ENCODE peak calls at places on chromosomes 13 and 19, in eight cellular contexts. One of them, this sample, is unnamed.

GRCh38 chr19:51124729-51125128 is at the start of gene SIGLEC9:
- DNase-seq in heart left ventricle: peak
- DNase-seq in B cell: no peak
- DNase-seq in AG10803: no peak
- DNase-seq in HFFc6: no peak
- DNase-seq in lower lobe of right lung: peak
- DNase-seq in nephron progenitor cell: no peak
- DNase-seq in PC-3: no peak
- DNase-seq in this sample: no peak

GRCh38 chr13:23579072-23579885 is 9.1 kb downstream of the TNFRSF19 start:
- DNase-seq in heart left ventricle: peak
- DNase-seq in B cell: peak
- DNase-seq in AG10803: peak
- DNase-seq in HFFc6: peak
- DNase-seq in lower lobe of right lung: peak
- DNase-seq in nephron progenitor cell: peak
- DNase-seq in PC-3: peak
- DNase-seq in this sample: peak

GRCh38 chr13:45206340-45206739 is 5.5 kb upstream of the KCTD4 start:
- DNase-seq in heart left ventricle: no peak
- DNase-seq in B cell: no peak
- DNase-seq in AG10803: peak
- DNase-seq in HFFc6: peak
- DNase-seq in lower lobe of right lung: no peak
- DNase-seq in nephron progenitor cell: no peak
- DNase-seq in PC-3: peak
- DNase-seq in this sample: peak

GRCh38 chr13:66565261-66565660 is 664.9 kb downstream of the PCDH9 start:
- DNase-seq in heart left ventricle: no peak
- DNase-seq in B cell: no peak
- DNase-seq in AG10803: no peak
- DNase-seq in HFFc6: no peak
- DNase-seq in lower lobe of right lung: no peak
- DNase-seq in nephron progenitor cell: no peak
- DNase-seq in PC-3: no peak
- DNase-seq in this sample: no peak

GRCh38 chr13:108214511-108215383 is 589 bp downstream of the LIG4 start:
- DNase-seq in heart left ventricle: peak
- DNase-seq in B cell: peak
- DNase-seq in AG10803: no peak
- DNase-seq in HFFc6: no peak
- DNase-seq in lower lobe of right lung: peak
- DNase-seq in nephron progenitor cell: peak
- DNase-seq in PC-3: peak
- DNase-seq in this sample: peak

GRCh38 chr13:97327071-97327470 is 104.9 kb downstream of the MBNL2 start:
- DNase-seq in heart left ventricle: no peak
- DNase-seq in B cell: no peak
- DNase-seq in AG10803: no peak
- DNase-seq in HFFc6: no peak
- DNase-seq in lower lobe of right lung: no peak
- DNase-seq in nephron progenitor cell: no peak
- DNase-seq in PC-3: no peak
- DNase-seq in this sample: no peak

GRCh38 chr19:16324064-16324383 is 602 bp upstream of the KLF2 start:
- DNase-seq in heart left ventricle: no peak
- DNase-seq in B cell: no peak
- DNase-seq in AG10803: no peak
- DNase-seq in HFFc6: no peak
- DNase-seq in lower lobe of right lung: no peak
- DNase-seq in nephron progenitor cell: no peak
- DNase-seq in PC-3: no peak
- DNase-seq in this sample: no peak

GRCh38 chr19:55654833-55655647 is at the start of gene U2AF2:
- DNase-seq in heart left ventricle: peak
- DNase-seq in B cell: peak
- DNase-seq in AG10803: peak
- DNase-seq in HFFc6: peak
- DNase-seq in lower lobe of right lung: peak
- DNase-seq in nephron progenitor cell: peak
- DNase-seq in PC-3: peak
- DNase-seq in this sample: peak

GRCh38 chr13:75803175-75803611 is 167.1 kb downstream of the LMO7 start:
- DNase-seq in heart left ventricle: no peak
- DNase-seq in B cell: no peak
- DNase-seq in AG10803: no peak
- DNase-seq in HFFc6: no peak
- DNase-seq in lower lobe of right lung: no peak
- DNase-seq in nephron progenitor cell: no peak
- DNase-seq in PC-3: no peak
- DNase-seq in this sample: peak

GRCh38 chr13:41017153-41017552 is 2.0 kb downstream of the ELF1 start:
- DNase-seq in heart left ventricle: no peak
- DNase-seq in B cell: peak
- DNase-seq in AG10803: no peak
- DNase-seq in HFFc6: no peak
- DNase-seq in lower lobe of right lung: no peak
- DNase-seq in nephron progenitor cell: no peak
- DNase-seq in PC-3: no peak
- DNase-seq in this sample: peak

GRCh38 chr13:23790591-23791170 is 98.5 kb downstream of the MIPEP start:
- DNase-seq in heart left ventricle: no peak
- DNase-seq in B cell: no peak
- DNase-seq in AG10803: peak
- DNase-seq in HFFc6: peak
- DNase-seq in lower lobe of right lung: no peak
- DNase-seq in nephron progenitor cell: no peak
- DNase-seq in PC-3: no peak
- DNase-seq in this sample: no peak

GRCh38 chr13:113876341-113877148 is 12.7 kb upstream of the GAS6 start:
- DNase-seq in heart left ventricle: no peak
- DNase-seq in B cell: no peak
- DNase-seq in AG10803: no peak
- DNase-seq in HFFc6: no peak
- DNase-seq in lower lobe of right lung: no peak
- DNase-seq in nephron progenitor cell: no peak
- DNase-seq in PC-3: no peak
- DNase-seq in this sample: no peak

GRCh38 chr13:33322474-33322827 is 36.9 kb upstream of the STARD13 start:
- DNase-seq in heart left ventricle: peak
- DNase-seq in B cell: no peak
- DNase-seq in AG10803: peak
- DNase-seq in HFFc6: peak
- DNase-seq in lower lobe of right lung: no peak
- DNase-seq in nephron progenitor cell: no peak
- DNase-seq in PC-3: no peak
- DNase-seq in this sample: no peak

GRCh38 chr19:16571689-16572331 is 405 bp downstream of the SLC35E1 start:
- DNase-seq in heart left ventricle: no peak
- DNase-seq in B cell: peak
- DNase-seq in AG10803: peak
- DNase-seq in HFFc6: no peak
- DNase-seq in lower lobe of right lung: peak
- DNase-seq in nephron progenitor cell: no peak
- DNase-seq in PC-3: peak
- DNase-seq in this sample: peak

GRCh38 chr13:110351636-110352420 is 44.7 kb downstream of the COL4A2 start:
- DNase-seq in heart left ventricle: no peak
- DNase-seq in B cell: no peak
- DNase-seq in AG10803: no peak
- DNase-seq in HFFc6: no peak
- DNase-seq in lower lobe of right lung: no peak
- DNase-seq in nephron progenitor cell: no peak
- DNase-seq in PC-3: peak
- DNase-seq in this sample: no peak

GRCh38 chr13:102136735-102137296 is 265.0 kb downstream of the FGF14 start:
- DNase-seq in heart left ventricle: no peak
- DNase-seq in B cell: no peak
- DNase-seq in AG10803: no peak
- DNase-seq in HFFc6: no peak
- DNase-seq in lower lobe of right lung: no peak
- DNase-seq in nephron progenitor cell: no peak
- DNase-seq in PC-3: no peak
- DNase-seq in this sample: no peak

GRCh38 chr13:73883162-73883561 is 251.0 kb downstream of the KLF12 start:
- DNase-seq in heart left ventricle: no peak
- DNase-seq in B cell: no peak
- DNase-seq in AG10803: no peak
- DNase-seq in HFFc6: no peak
- DNase-seq in lower lobe of right lung: no peak
- DNase-seq in nephron progenitor cell: no peak
- DNase-seq in PC-3: no peak
- DNase-seq in this sample: no peak

GRCh38 chr19:51096473-51097165 is 11.6 kb downstream of the CTU1 start:
- DNase-seq in heart left ventricle: no peak
- DNase-seq in B cell: no peak
- DNase-seq in AG10803: no peak
- DNase-seq in HFFc6: no peak
- DNase-seq in lower lobe of right lung: no peak
- DNase-seq in nephron progenitor cell: no peak
- DNase-seq in PC-3: peak
- DNase-seq in this sample: no peak

DNA sequence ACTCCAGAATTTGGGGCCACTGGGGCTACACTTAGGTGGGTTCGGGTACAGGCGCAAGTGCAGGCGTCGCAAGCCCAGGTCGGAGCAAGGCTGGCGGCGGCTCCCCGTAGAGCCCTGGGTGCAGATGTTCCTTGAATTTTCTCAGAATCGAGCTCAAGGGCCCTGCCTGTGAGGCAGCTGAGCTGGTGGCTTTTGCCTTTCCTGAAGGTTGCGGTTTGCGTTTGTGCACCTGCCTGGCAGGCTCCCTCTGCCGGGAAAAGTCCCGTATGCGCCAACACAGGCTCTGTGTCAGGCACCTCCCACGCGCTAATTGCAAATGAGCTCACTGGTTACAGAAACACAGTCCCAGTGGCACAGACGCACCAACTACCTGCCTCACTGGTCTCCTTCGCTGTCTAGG is 5.9 kb downstream of the DOHH start:
- DNase-seq in heart left ventricle: no peak
- DNase-seq in B cell: no peak
- DNase-seq in AG10803: no peak
- DNase-seq in HFFc6: no peak
- DNase-seq in lower lobe of right lung: no peak
- DNase-seq in nephron progenitor cell: no peak
- DNase-seq in PC-3: no peak
- DNase-seq in this sample: no peak
- TF ChIP-seq CTCF in heart left ventricle: no peak
- TF ChIP-seq CTCF in B cell: no peak
- TF ChIP-seq CTCF in AG10803: no peak
- TF ChIP-seq CTCF in HFFc6: no peak
- TF ChIP-seq CTCF in lower lobe of right lung: no peak
- TF ChIP-seq CTCF in nephron progenitor cell: no peak
- TF ChIP-seq CTCF in PC-3: no peak
- TF ChIP-seq CTCF in this sample: no peak

DNA sequence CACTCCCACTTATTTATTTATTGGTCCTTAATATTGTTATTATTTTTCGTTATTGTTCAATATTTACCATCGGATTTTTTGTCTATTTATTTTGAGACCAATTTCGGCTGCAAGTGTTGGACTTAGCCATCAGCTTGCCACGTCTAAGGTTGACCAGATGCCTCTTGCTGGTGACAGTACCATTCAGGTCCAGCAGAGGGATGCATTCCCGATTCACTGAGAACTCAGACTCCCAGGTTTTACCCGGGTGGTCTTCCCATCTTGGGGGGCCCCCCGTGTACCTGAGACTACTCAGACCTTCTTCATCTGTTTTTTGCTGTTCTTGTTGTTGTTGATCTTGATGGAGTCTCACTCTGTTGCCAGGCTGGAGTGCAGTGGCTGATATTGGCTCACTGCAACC is 1435.2 kb downstream of the UQCRFS1 start:
- DNase-seq in heart left ventricle: no peak
- DNase-seq in B cell: no peak
- DNase-seq in AG10803: no peak
- DNase-seq in HFFc6: no peak
- DNase-seq in lower lobe of right lung: no peak
- DNase-seq in nephron progenitor cell: no peak
- DNase-seq in PC-3: no peak
- DNase-seq in this sample: no peak
- TF ChIP-seq CTCF in heart left ventricle: no peak
- TF ChIP-seq CTCF in B cell: no peak
- TF ChIP-seq CTCF in AG10803: no peak
- TF ChIP-seq CTCF in HFFc6: peak
- TF ChIP-seq CTCF in lower lobe of right lung: no peak
- TF ChIP-seq CTCF in nephron progenitor cell: no peak
- TF ChIP-seq CTCF in PC-3: no peak
- TF ChIP-seq CTCF in this sample: no peak

GRCh38 chr19:37885392-37885791 is 21.0 kb downstream of the WDR87 start:
- DNase-seq in heart left ventricle: no peak
- DNase-seq in B cell: no peak
- DNase-seq in AG10803: no peak
- DNase-seq in HFFc6: no peak
- DNase-seq in lower lobe of right lung: no peak
- DNase-seq in nephron progenitor cell: no peak
- DNase-seq in PC-3: no peak
- DNase-seq in this sample: no peak
- TF ChIP-seq CTCF in heart left ventricle: no peak
- TF ChIP-seq CTCF in B cell: no peak
- TF ChIP-seq CTCF in AG10803: no peak
- TF ChIP-seq CTCF in HFFc6: peak
- TF ChIP-seq CTCF in lower lobe of right lung: no peak
- TF ChIP-seq CTCF in nephron progenitor cell: no peak
- TF ChIP-seq CTCF in PC-3: no peak
- TF ChIP-seq CTCF in this sample: no peak

GRCh38 chr19:6125571-6125989 is 9.9 kb upstream of the ACSBG2 start:
- DNase-seq in heart left ventricle: peak
- DNase-seq in B cell: peak
- DNase-seq in AG10803: peak
- DNase-seq in HFFc6: peak
- DNase-seq in lower lobe of right lung: peak
- DNase-seq in nephron progenitor cell: peak
- DNase-seq in PC-3: peak
- DNase-seq in this sample: peak

GRCh38 chr19:6127716-6128335 is 7.6 kb upstream of the ACSBG2 start:
- DNase-seq in heart left ventricle: no peak
- DNase-seq in B cell: no peak
- DNase-seq in AG10803: peak
- DNase-seq in HFFc6: peak
- DNase-seq in lower lobe of right lung: no peak
- DNase-seq in nephron progenitor cell: no peak
- DNase-seq in PC-3: no peak
- DNase-seq in this sample: no peak

DNA sequence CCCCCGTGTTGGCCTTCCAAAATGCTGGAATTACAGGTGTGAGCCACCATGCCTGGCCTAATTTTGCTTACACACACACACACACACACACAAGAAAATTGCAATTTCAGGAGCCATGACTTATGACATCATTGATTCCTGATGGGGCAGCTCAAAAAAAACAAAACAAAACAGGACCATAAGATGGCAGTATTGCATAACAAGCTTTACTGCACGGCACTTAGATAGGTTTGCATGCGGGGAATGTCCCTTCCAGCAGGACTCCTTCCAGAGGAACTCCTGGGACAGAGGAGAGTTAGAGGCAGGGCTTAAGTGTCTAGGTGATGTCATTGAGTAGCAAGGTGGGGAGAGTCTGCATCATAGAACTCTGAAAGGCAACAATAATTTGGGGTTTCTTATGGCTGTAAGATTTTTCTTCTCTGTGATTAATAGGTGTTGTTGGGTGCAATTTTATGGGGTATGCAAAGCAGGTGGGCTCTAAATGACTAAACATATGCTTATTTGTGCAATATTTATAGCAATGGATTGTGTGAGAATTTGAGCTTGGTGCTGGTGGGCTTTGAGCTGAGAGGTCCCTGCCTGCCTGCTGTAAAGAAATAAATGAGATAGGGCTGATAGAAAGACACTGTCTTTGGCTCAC is 9.0 kb upstream of the ACSBG2 start:
- DNase-seq in heart left ventricle: no peak
- DNase-seq in B cell: peak
- DNase-seq in AG10803: peak
- DNase-seq in HFFc6: peak
- DNase-seq in lower lobe of right lung: no peak
- DNase-seq in nephron progenitor cell: no peak
- DNase-seq in PC-3: peak
- DNase-seq in this sample: peak
- TF ChIP-seq CTCF in heart left ventricle: no peak
- TF ChIP-seq CTCF in B cell: no peak
- TF ChIP-seq CTCF in AG10803: peak
- TF ChIP-seq CTCF in HFFc6: peak
- TF ChIP-seq CTCF in lower lobe of right lung: no peak
- TF ChIP-seq CTCF in nephron progenitor cell: no peak
- TF ChIP-seq CTCF in PC-3: peak
- TF ChIP-seq CTCF in this sample: peak

This sample was measured in GM12865.